ENCODE peak calls at places on chromosome 4, in seven cellular contexts. One of them, this sample, is unnamed.

GRCh38 chr4:148171596-148171995 is 270.6 kb downstream of the NR3C2 start:
- DNase-seq in HepG2: no peak
- DNase-seq in HCT116: no peak
- DNase-seq in K562: no peak
- DNase-seq in GM12878: no peak
- DNase-seq in SK-N-SH: no peak
- DNase-seq in H1: no peak
- DNase-seq in this sample: no peak

GRCh38 chr4:48483777-48484493 is 792 bp downstream of the SLC10A4 start:
- DNase-seq in HepG2: no peak
- DNase-seq in HCT116: no peak
- DNase-seq in K562: peak
- DNase-seq in GM12878: no peak
- DNase-seq in SK-N-SH: peak
- DNase-seq in H1: no peak
- DNase-seq in this sample: no peak

GRCh38 chr4:145879598-145879997 is 59.0 kb downstream of the ZNF827 start:
- DNase-seq in HepG2: no peak
- DNase-seq in HCT116: no peak
- DNase-seq in K562: no peak
- DNase-seq in GM12878: no peak
- DNase-seq in SK-N-SH: no peak
- DNase-seq in H1: no peak
- DNase-seq in this sample: no peak

GRCh38 chr4:140968371-140968770 is 164.9 kb downstream of the RNF150 start:
- DNase-seq in HepG2: no peak
- DNase-seq in HCT116: no peak
- DNase-seq in K562: no peak
- DNase-seq in GM12878: no peak
- DNase-seq in SK-N-SH: no peak
- DNase-seq in H1: no peak
- DNase-seq in this sample: no peak

GRCh38 chr4:20196476-20196875 is 55.2 kb upstream of the SLIT2 start:
- DNase-seq in HepG2: no peak
- DNase-seq in HCT116: no peak
- DNase-seq in K562: no peak
- DNase-seq in GM12878: no peak
- DNase-seq in SK-N-SH: no peak
- DNase-seq in H1: no peak
- DNase-seq in this sample: no peak

GRCh38 chr4:145843148-145843547 is 95.5 kb downstream of the ZNF827 start:
- DNase-seq in HepG2: no peak
- DNase-seq in HCT116: no peak
- DNase-seq in K562: no peak
- DNase-seq in GM12878: no peak
- DNase-seq in SK-N-SH: no peak
- DNase-seq in H1: no peak
- DNase-seq in this sample: no peak

GRCh38 chr4:34720563-34720962 is 1523.8 kb downstream of the ARAP2 start:
- DNase-seq in HepG2: peak
- DNase-seq in HCT116: peak
- DNase-seq in K562: no peak
- DNase-seq in GM12878: no peak
- DNase-seq in SK-N-SH: peak
- DNase-seq in H1: no peak
- DNase-seq in this sample: no peak

GRCh38 chr4:164648151-164648848 is 105.6 kb upstream of the SMIM31 start:
- DNase-seq in HepG2: no peak
- DNase-seq in HCT116: peak
- DNase-seq in K562: no peak
- DNase-seq in GM12878: no peak
- DNase-seq in SK-N-SH: no peak
- DNase-seq in H1: no peak
- DNase-seq in this sample: no peak

GRCh38 chr4:142312391-142312790 is 533.7 kb downstream of the INPP4B start:
- DNase-seq in HepG2: no peak
- DNase-seq in HCT116: no peak
- DNase-seq in K562: no peak
- DNase-seq in GM12878: no peak
- DNase-seq in SK-N-SH: no peak
- DNase-seq in H1: no peak
- DNase-seq in this sample: no peak

DNA sequence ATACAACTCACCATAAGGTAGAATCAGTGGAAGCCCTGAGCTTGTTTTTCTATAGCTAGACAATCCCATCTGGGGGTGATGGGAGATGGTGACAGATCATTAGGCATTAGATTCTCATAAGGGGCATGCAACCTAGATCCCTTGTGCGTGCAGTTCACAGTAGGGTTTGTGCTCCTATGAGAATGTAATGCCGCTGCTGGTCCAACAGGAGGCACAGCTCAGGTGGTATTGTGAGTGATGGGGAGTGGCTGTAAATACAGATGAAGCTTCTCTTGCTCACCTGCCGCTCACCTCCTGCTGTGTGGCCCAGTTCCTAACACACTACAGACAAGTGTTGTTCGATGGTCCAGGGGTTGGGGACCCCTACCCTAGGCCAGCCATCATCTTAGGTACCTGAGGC is 5.9 kb upstream of the GATB start:
- DNase-seq in HepG2: no peak
- DNase-seq in HCT116: peak
- DNase-seq in K562: no peak
- DNase-seq in GM12878: no peak
- DNase-seq in SK-N-SH: no peak
- DNase-seq in H1: no peak
- DNase-seq in this sample: no peak
- TF ChIP-seq JUND in HepG2: no peak
- TF ChIP-seq JUND in HCT116: no peak
- TF ChIP-seq JUND in K562: no peak
- TF ChIP-seq JUND in GM12878: no peak
- TF ChIP-seq JUND in SK-N-SH: no peak
- TF ChIP-seq JUND in H1: no peak
- TF ChIP-seq JUND in this sample: no peak

GRCh38 chr4:60215906-60216305 is 984.2 kb upstream of the ADGRL3 start:
- DNase-seq in HepG2: no peak
- DNase-seq in HCT116: no peak
- DNase-seq in K562: no peak
- DNase-seq in GM12878: no peak
- DNase-seq in SK-N-SH: no peak
- DNase-seq in H1: no peak
- DNase-seq in this sample: no peak

GRCh38 chr4:60216752-60217151 is 983.4 kb upstream of the ADGRL3 start:
- DNase-seq in HepG2: no peak
- DNase-seq in HCT116: no peak
- DNase-seq in K562: no peak
- DNase-seq in GM12878: no peak
- DNase-seq in SK-N-SH: no peak
- DNase-seq in H1: no peak
- DNase-seq in this sample: no peak
- TF ChIP-seq JUND in HepG2: no peak
- TF ChIP-seq JUND in HCT116: no peak
- TF ChIP-seq JUND in K562: peak
- TF ChIP-seq JUND in GM12878: no peak
- TF ChIP-seq JUND in SK-N-SH: no peak
- TF ChIP-seq JUND in H1: no peak
- TF ChIP-seq JUND in this sample: no peak

GRCh38 chr4:2009651-2010233 is 968 bp upstream of the NELFA start:
- DNase-seq in HepG2: peak
- DNase-seq in HCT116: peak
- DNase-seq in K562: peak
- DNase-seq in GM12878: no peak
- DNase-seq in SK-N-SH: peak
- DNase-seq in H1: no peak
- DNase-seq in this sample: peak
- TF ChIP-seq JUND in HepG2: no peak
- TF ChIP-seq JUND in HCT116: no peak
- TF ChIP-seq JUND in K562: no peak
- TF ChIP-seq JUND in GM12878: no peak
- TF ChIP-seq JUND in SK-N-SH: no peak
- TF ChIP-seq JUND in H1: no peak
- TF ChIP-seq JUND in this sample: no peak

GRCh38 chr4:68372588-68372987 is 22.7 kb upstream of the YTHDC1 start:
- DNase-seq in HepG2: no peak
- DNase-seq in HCT116: no peak
- DNase-seq in K562: no peak
- DNase-seq in GM12878: no peak
- DNase-seq in SK-N-SH: no peak
- DNase-seq in H1: no peak
- DNase-seq in this sample: no peak
- TF ChIP-seq JUND in HepG2: no peak
- TF ChIP-seq JUND in HCT116: no peak
- TF ChIP-seq JUND in K562: no peak
- TF ChIP-seq JUND in GM12878: no peak
- TF ChIP-seq JUND in SK-N-SH: no peak
- TF ChIP-seq JUND in H1: no peak
- TF ChIP-seq JUND in this sample: no peak

DNA sequence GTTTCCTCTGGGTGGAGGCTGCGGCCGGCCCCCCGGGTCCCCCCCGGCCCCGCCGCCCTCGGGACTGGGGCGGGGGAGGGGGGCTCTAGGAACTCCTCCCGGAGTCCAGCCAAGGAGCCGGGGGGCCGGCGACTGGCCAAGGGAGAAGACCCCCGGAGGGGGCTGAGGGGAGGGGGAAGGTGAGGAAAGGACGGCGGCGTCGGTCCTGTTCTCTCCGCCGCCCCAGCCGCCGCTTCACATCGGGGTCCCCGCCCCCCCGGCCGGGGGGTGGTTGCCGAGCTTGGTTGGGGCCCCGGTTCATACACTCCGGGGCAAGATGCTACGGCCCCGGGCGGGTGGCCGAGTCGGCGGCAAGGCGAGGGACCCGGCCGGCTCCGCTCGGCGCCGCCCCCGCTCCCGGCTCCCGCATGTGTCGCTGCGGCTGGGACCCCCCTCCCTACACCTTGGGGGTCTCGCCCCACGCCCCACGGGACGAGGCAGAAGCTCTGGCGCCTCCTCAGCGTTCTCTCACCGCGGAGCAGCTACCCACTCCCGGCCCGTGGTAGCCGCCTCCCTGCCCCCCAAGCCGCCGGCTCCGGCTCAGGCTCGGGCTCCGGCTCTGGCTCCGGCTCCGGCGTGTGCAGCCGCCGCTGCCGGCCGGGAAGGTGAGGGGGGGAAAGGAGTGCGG is 523 bp downstream of the FBXW7 start:
- DNase-seq in HepG2: no peak
- DNase-seq in HCT116: no peak
- DNase-seq in K562: peak
- DNase-seq in GM12878: no peak
- DNase-seq in SK-N-SH: peak
- DNase-seq in H1: no peak
- DNase-seq in this sample: no peak
- TF ChIP-seq JUND in HepG2: no peak
- TF ChIP-seq JUND in HCT116: no peak
- TF ChIP-seq JUND in K562: no peak
- TF ChIP-seq JUND in GM12878: no peak
- TF ChIP-seq JUND in SK-N-SH: no peak
- TF ChIP-seq JUND in H1: no peak
- TF ChIP-seq JUND in this sample: no peak

GRCh38 chr4:90515191-90515590 is 388.0 kb downstream of the CCSER1 start:
- DNase-seq in HepG2: no peak
- DNase-seq in HCT116: no peak
- DNase-seq in K562: no peak
- DNase-seq in GM12878: no peak
- DNase-seq in SK-N-SH: no peak
- DNase-seq in H1: no peak
- DNase-seq in this sample: no peak
- TF ChIP-seq JUND in HepG2: no peak
- TF ChIP-seq JUND in HCT116: no peak
- TF ChIP-seq JUND in K562: no peak
- TF ChIP-seq JUND in GM12878: no peak
- TF ChIP-seq JUND in SK-N-SH: no peak
- TF ChIP-seq JUND in H1: no peak
- TF ChIP-seq JUND in this sample: no peak

This sample was measured in T47D.